ENCODE peak calls at places on chromosome 15, in six cellular contexts. One of them, this sample, is unnamed.
A peak's percentile ranks its signal among the peaks of the same experiment; 100 is the strongest.

GRCh38 chr15:22963546-22964125 is 16.5 kb downstream of the CYFIP1 start:
- ATAC-seq in activated CD8-positive, alpha-beta T cell treated with anti-CD3 and anti-CD28 coated beads for 36 hours: no peak
- ATAC-seq in sciatic nerve: no peak
- ATAC-seq in activated naive CD8-positive, alpha-beta T cell treated with anti-CD3 and anti-CD28 coated beads, Interleukin-2, amount 50 U/mL, for 24 hours: no peak
- ATAC-seq in Right ventricle myocardium superior: no peak
- ATAC-seq in lung: no peak
- ATAC-seq in this sample: no peak

GRCh38 chr15:56099311-56099710 is 105.9 kb upstream of the NEDD4 start:
- ATAC-seq in activated CD8-positive, alpha-beta T cell treated with anti-CD3 and anti-CD28 coated beads for 36 hours: no peak
- ATAC-seq in sciatic nerve: no peak
- ATAC-seq in activated naive CD8-positive, alpha-beta T cell treated with anti-CD3 and anti-CD28 coated beads, Interleukin-2, amount 50 U/mL, for 24 hours: no peak
- ATAC-seq in Right ventricle myocardium superior: peak; percentile 79
- ATAC-seq in lung: no peak
- ATAC-seq in this sample: no peak

GRCh38 chr15:26623071-26623470 is 149.8 kb downstream of the GABRB3 start:
- ATAC-seq in activated CD8-positive, alpha-beta T cell treated with anti-CD3 and anti-CD28 coated beads for 36 hours: no peak
- ATAC-seq in sciatic nerve: no peak
- ATAC-seq in activated naive CD8-positive, alpha-beta T cell treated with anti-CD3 and anti-CD28 coated beads, Interleukin-2, amount 50 U/mL, for 24 hours: no peak
- ATAC-seq in Right ventricle myocardium superior: no peak
- ATAC-seq in lung: no peak
- ATAC-seq in this sample: no peak

GRCh38 chr15:31359722-31360111 is 33.1 kb downstream of the KLF13 start:
- ATAC-seq in activated CD8-positive, alpha-beta T cell treated with anti-CD3 and anti-CD28 coated beads for 36 hours: no peak
- ATAC-seq in sciatic nerve: no peak
- ATAC-seq in activated naive CD8-positive, alpha-beta T cell treated with anti-CD3 and anti-CD28 coated beads, Interleukin-2, amount 50 U/mL, for 24 hours: no peak
- ATAC-seq in Right ventricle myocardium superior: no peak
- ATAC-seq in lung: no peak
- ATAC-seq in this sample: no peak

GRCh38 chr15:78950906-78951840 is 6.3 kb upstream of the CTSH start:
- ATAC-seq in activated CD8-positive, alpha-beta T cell treated with anti-CD3 and anti-CD28 coated beads for 36 hours: peak; percentile 37
- ATAC-seq in sciatic nerve: peak; percentile 80
- ATAC-seq in activated naive CD8-positive, alpha-beta T cell treated with anti-CD3 and anti-CD28 coated beads, Interleukin-2, amount 50 U/mL, for 24 hours: no peak
- ATAC-seq in Right ventricle myocardium superior: peak; percentile 57
- ATAC-seq in lung: peak; percentile 16
- ATAC-seq in this sample: peak; percentile 89

GRCh38 chr15:57604502-57604901 is 12.8 kb downstream of the MYZAP start:
- ATAC-seq in activated CD8-positive, alpha-beta T cell treated with anti-CD3 and anti-CD28 coated beads for 36 hours: no peak
- ATAC-seq in sciatic nerve: no peak
- ATAC-seq in activated naive CD8-positive, alpha-beta T cell treated with anti-CD3 and anti-CD28 coated beads, Interleukin-2, amount 50 U/mL, for 24 hours: no peak
- ATAC-seq in Right ventricle myocardium superior: peak; percentile 54
- ATAC-seq in lung: no peak
- ATAC-seq in this sample: no peak

GRCh38 chr15:69557340-69558137 is 104.9 kb downstream of the RPLP1 start:
- ATAC-seq in activated CD8-positive, alpha-beta T cell treated with anti-CD3 and anti-CD28 coated beads for 36 hours: no peak
- ATAC-seq in sciatic nerve: peak; percentile 56
- ATAC-seq in activated naive CD8-positive, alpha-beta T cell treated with anti-CD3 and anti-CD28 coated beads, Interleukin-2, amount 50 U/mL, for 24 hours: no peak
- ATAC-seq in Right ventricle myocardium superior: no peak
- ATAC-seq in lung: peak; percentile 67
- ATAC-seq in this sample: no peak

GRCh38 chr15:71414778-71415177 is 299.5 kb downstream of the THSD4 start:
- ATAC-seq in activated CD8-positive, alpha-beta T cell treated with anti-CD3 and anti-CD28 coated beads for 36 hours: no peak
- ATAC-seq in sciatic nerve: no peak
- ATAC-seq in activated naive CD8-positive, alpha-beta T cell treated with anti-CD3 and anti-CD28 coated beads, Interleukin-2, amount 50 U/mL, for 24 hours: no peak
- ATAC-seq in Right ventricle myocardium superior: peak; percentile 42
- ATAC-seq in lung: no peak
- ATAC-seq in this sample: no peak

GRCh38 chr15:91496754-91497691 is 356.5 kb upstream of the SLCO3A1 start:
- ATAC-seq in activated CD8-positive, alpha-beta T cell treated with anti-CD3 and anti-CD28 coated beads for 36 hours: no peak
- ATAC-seq in sciatic nerve: no peak
- ATAC-seq in activated naive CD8-positive, alpha-beta T cell treated with anti-CD3 and anti-CD28 coated beads, Interleukin-2, amount 50 U/mL, for 24 hours: no peak
- ATAC-seq in Right ventricle myocardium superior: no peak
- ATAC-seq in lung: no peak
- ATAC-seq in this sample: no peak

GRCh38 chr15:66452421-66452820 is 45.1 kb downstream of the SNAPC5 start:
- ATAC-seq in activated CD8-positive, alpha-beta T cell treated with anti-CD3 and anti-CD28 coated beads for 36 hours: no peak
- ATAC-seq in sciatic nerve: peak; percentile 21
- ATAC-seq in activated naive CD8-positive, alpha-beta T cell treated with anti-CD3 and anti-CD28 coated beads, Interleukin-2, amount 50 U/mL, for 24 hours: no peak
- ATAC-seq in Right ventricle myocardium superior: no peak
- ATAC-seq in lung: no peak
- ATAC-seq in this sample: no peak

GRCh38 chr15:97604673-97605072 is 355.8 kb upstream of the ARRDC4 start:
- ATAC-seq in activated CD8-positive, alpha-beta T cell treated with anti-CD3 and anti-CD28 coated beads for 36 hours: no peak
- ATAC-seq in sciatic nerve: no peak
- ATAC-seq in activated naive CD8-positive, alpha-beta T cell treated with anti-CD3 and anti-CD28 coated beads, Interleukin-2, amount 50 U/mL, for 24 hours: no peak
- ATAC-seq in Right ventricle myocardium superior: no peak
- ATAC-seq in lung: no peak
- ATAC-seq in this sample: no peak

GRCh38 chr15:78879517-78880241 is 7.0 kb downstream of the MORF4L1 start:
- ATAC-seq in activated CD8-positive, alpha-beta T cell treated with anti-CD3 and anti-CD28 coated beads for 36 hours: no peak
- ATAC-seq in sciatic nerve: no peak
- ATAC-seq in activated naive CD8-positive, alpha-beta T cell treated with anti-CD3 and anti-CD28 coated beads, Interleukin-2, amount 50 U/mL, for 24 hours: no peak
- ATAC-seq in Right ventricle myocardium superior: no peak
- ATAC-seq in lung: no peak
- ATAC-seq in this sample: no peak

GRCh38 chr15:28260317-28260716 is 61.7 kb downstream of the HERC2 start:
- ATAC-seq in activated CD8-positive, alpha-beta T cell treated with anti-CD3 and anti-CD28 coated beads for 36 hours: no peak
- ATAC-seq in sciatic nerve: no peak
- ATAC-seq in activated naive CD8-positive, alpha-beta T cell treated with anti-CD3 and anti-CD28 coated beads, Interleukin-2, amount 50 U/mL, for 24 hours: no peak
- ATAC-seq in Right ventricle myocardium superior: peak; percentile 53
- ATAC-seq in lung: no peak
- ATAC-seq in this sample: no peak

GRCh38 chr15:74676801-74677200 is 19.0 kb downstream of the EDC3 start:
- ATAC-seq in activated CD8-positive, alpha-beta T cell treated with anti-CD3 and anti-CD28 coated beads for 36 hours: no peak
- ATAC-seq in sciatic nerve: no peak
- ATAC-seq in activated naive CD8-positive, alpha-beta T cell treated with anti-CD3 and anti-CD28 coated beads, Interleukin-2, amount 50 U/mL, for 24 hours: no peak
- ATAC-seq in Right ventricle myocardium superior: no peak
- ATAC-seq in lung: no peak
- ATAC-seq in this sample: no peak

GRCh38 chr15:42449770-42450433 is 41.0 kb downstream of the ZNF106 start:
- ATAC-seq in activated CD8-positive, alpha-beta T cell treated with anti-CD3 and anti-CD28 coated beads for 36 hours: no peak
- ATAC-seq in sciatic nerve: no peak
- ATAC-seq in activated naive CD8-positive, alpha-beta T cell treated with anti-CD3 and anti-CD28 coated beads, Interleukin-2, amount 50 U/mL, for 24 hours: no peak
- ATAC-seq in Right ventricle myocardium superior: peak; percentile 53
- ATAC-seq in lung: peak; percentile 59
- ATAC-seq in this sample: no peak

GRCh38 chr15:90851114-90851513 is 17.3 kb upstream of the FURIN start:
- ATAC-seq in activated CD8-positive, alpha-beta T cell treated with anti-CD3 and anti-CD28 coated beads for 36 hours: peak; percentile 44
- ATAC-seq in sciatic nerve: no peak
- ATAC-seq in activated naive CD8-positive, alpha-beta T cell treated with anti-CD3 and anti-CD28 coated beads, Interleukin-2, amount 50 U/mL, for 24 hours: peak; percentile 29
- ATAC-seq in Right ventricle myocardium superior: no peak
- ATAC-seq in lung: no peak
- ATAC-seq in this sample: no peak

GRCh38 chr15:88375234-88375926 is 91.8 kb downstream of the MRPL46 start:
- ATAC-seq in activated CD8-positive, alpha-beta T cell treated with anti-CD3 and anti-CD28 coated beads for 36 hours: no peak
- ATAC-seq in sciatic nerve: no peak
- ATAC-seq in activated naive CD8-positive, alpha-beta T cell treated with anti-CD3 and anti-CD28 coated beads, Interleukin-2, amount 50 U/mL, for 24 hours: no peak
- ATAC-seq in Right ventricle myocardium superior: no peak
- ATAC-seq in lung: no peak
- ATAC-seq in this sample: no peak

This sample was measured in stimulated activated memory B cell treated with anti-CD40 and anti-IgM and Interleukin-4, amounts not matched to agents 10 μg/mL and 1 μg/mL and 100 μg/mL, for 72 hours.